ENCODE peak calls at places on chromosome 20, in eight cellular contexts. T is PC-9, O is PC-3, P is lower lobe of right lung, L is gastrocnemius medialis, F is AG04450, Z is psoas muscle, K is caudate nucleus. G is an unnamed sample.

GRCh38 chr20:54601831-54602515 is 126.6 kb downstream of the DOK5 start:
- DNase-seq in T (no peak), O (no peak), P (no peak), L (no peak), F (no peak), Z (no peak), K (no peak), G (no peak)

GRCh38 chr20:14925286-14925685 is 587.9 kb upstream of the FLRT3 start:
- DNase-seq in T (no peak), O (peak; percentile 68), P (no peak), L (no peak), F (no peak), Z (no peak), K (no peak), G (no peak)

GRCh38 chr20:16530201-16530681 is 43.0 kb downstream of the KIF16B start:
- DNase-seq in T (peak; percentile 85), O (peak; percentile 80), P (no peak), L (no peak), F (no peak), Z (no peak), K (no peak), G (peak; percentile 87)

GRCh38 chr20:34112600-34113061 is 588 bp upstream of the EIF2S2 start:
- DNase-seq in T (peak; percentile 58), O (no peak), P (no peak), L (peak; percentile 7), F (no peak), Z (no peak), K (peak; percentile 63), G (peak; percentile 36)

GRCh38 chr20:35055445-35056276 is 36.9 kb downstream of the TRPC4AP start:
- DNase-seq in T (no peak), O (no peak), P (no peak), L (no peak), F (no peak), Z (no peak), K (no peak), G (no peak)

GRCh38 chr20:34215711-34216381 is 25.4 kb upstream of the ASIP start:
- DNase-seq in T (peak; percentile 52), O (peak; percentile 80), P (peak; percentile 93), L (peak; percentile 84), F (peak; percentile 16), Z (peak; percentile 87), K (peak; percentile 31), G (peak; percentile 78)

GRCh38 chr20:39282619-39283092 is 320.5 kb downstream of the DHX35 start:
- DNase-seq in T (no peak), O (no peak), P (no peak), L (no peak), F (no peak), Z (no peak), K (no peak), G (peak; percentile 14)

GRCh38 chr20:15930324-15931305 is 642.6 kb downstream of the KIF16B start:
- DNase-seq in T (peak; percentile 95), O (peak; percentile 84), P (no peak), L (peak; percentile 14), F (peak; percentile 3), Z (no peak), K (no peak), G (no peak)

GRCh38 chr20:24045621-24046020 is 57.0 kb upstream of the GGTLC1 start:
- DNase-seq in T (no peak), O (no peak), P (no peak), L (no peak), F (no peak), Z (no peak), K (no peak), G (no peak)

GRCh38 chr20:56504373-56505005 is 20.1 kb upstream of the FAM209A start:
- DNase-seq in T (no peak), O (no peak), P (no peak), L (no peak), F (no peak), Z (no peak), K (no peak), G (no peak)

GRCh38 chr20:56247954-56248782 is at the start of gene MC3R:
- DNase-seq in T (peak; percentile 53), O (peak; percentile 79), P (peak; percentile 52), L (no peak), F (no peak), Z (no peak), K (peak; percentile 50), G (peak; percentile 38)

GRCh38 chr20:3483784-3484183 is 13.0 kb downstream of the ATRN start:
- DNase-seq in T (no peak), O (peak; percentile 37), P (no peak), L (no peak), F (no peak), Z (no peak), K (no peak), G (no peak)

GRCh38 chr20:60727425-60727824 is 524.6 kb upstream of the CDH4 start:
- DNase-seq in T (no peak), O (no peak), P (no peak), L (no peak), F (no peak), Z (no peak), K (no peak), G (no peak)

GRCh38 chr20:13009682-13010406 is 1.1 kb downstream of the SPTLC3 start:
- DNase-seq in T (peak; percentile 72), O (peak; percentile 86), P (no peak), L (no peak), F (peak; percentile 81), Z (no peak), K (peak; percentile 6), G (peak; percentile 30)

GRCh38 chr20:41245086-41245707 is 72.3 kb downstream of the ZHX3 start:
- DNase-seq in T (no peak), O (no peak), P (no peak), L (no peak), F (no peak), Z (no peak), K (peak; percentile 65), G (no peak)

GRCh38 chr20:34240698-34241615 is at the start of gene ASIP:
- DNase-seq in T (no peak), O (no peak), P (no peak), L (no peak), F (no peak), Z (no peak), K (no peak), G (no peak)

GRCh38 chr20:52998268-52998667 is 26.1 kb downstream of the TSHZ2 start:
- DNase-seq in T (no peak), O (no peak), P (no peak), L (no peak), F (no peak), Z (no peak), K (no peak), G (no peak)

GRCh38 chr20:23401051-23401450 is 20.2 kb downstream of the NAPB start:
- DNase-seq in T (no peak), O (no peak), P (no peak), L (no peak), F (no peak), Z (no peak), K (no peak), G (no peak)

GRCh38 chr20:32155017-32155965 is 45.8 kb downstream of the TM9SF4 start:
- DNase-seq in T (no peak), O (peak; percentile 73), P (peak; percentile 91), L (peak; percentile 64), F (peak; percentile 29), Z (peak; percentile 90), K (peak; percentile 36), G (peak; percentile 67)

GRCh38 chr20:33526769-33527168 is 36.9 kb downstream of the CBFA2T2 start:
- DNase-seq in T (peak; percentile 90), O (peak; percentile 64), P (no peak), L (no peak), F (no peak), Z (no peak), K (no peak), G (no peak)

GRCh38 chr20:14220986-14221385 is 116.4 kb downstream of the FLRT3 start:
- DNase-seq in T (no peak), O (no peak), P (no peak), L (no peak), F (no peak), Z (no peak), K (no peak), G (no peak)

GRCh38 chr20:61405007-61405406 is 152.9 kb downstream of the CDH4 start:
- DNase-seq in T (no peak), O (no peak), P (no peak), L (no peak), F (no peak), Z (no peak), K (no peak), G (no peak)

GRCh38 chr20:3753098-3753497 is 14.5 kb downstream of the ADISSP start:
- DNase-seq in T (peak; percentile 39), O (peak; percentile 68), P (no peak), L (no peak), F (peak; percentile 43), Z (no peak), K (peak; percentile 76), G (peak; percentile 69)

GRCh38 chr20:35618372-35619131 is 2.9 kb downstream of the SPAG4 start:
- DNase-seq in T (no peak), O (peak; percentile 46), P (peak; percentile 55), L (no peak), F (no peak), Z (no peak), K (no peak), G (no peak)

GRCh38 chr20:25470045-25470444 is 62.6 kb downstream of the GINS1 start:
- DNase-seq in T (no peak), O (peak; percentile 68), P (no peak), L (no peak), F (no peak), Z (no peak), K (no peak), G (peak; percentile 49)

GRCh38 chr20:46396052-46396451 is 10.4 kb downstream of the ELMO2 start:
- DNase-seq in T (no peak), O (no peak), P (no peak), L (no peak), F (no peak), Z (no peak), K (peak; percentile 12), G (no peak)
- H3K27ac ChIP-seq in T (no peak overlapping the region), O (no peak overlapping the region), P (no peak overlapping the region), L (no peak overlapping the region), F (no peak overlapping the region), Z (no peak overlapping the region), K (peak overlapping the region; percentile 72), G (no peak overlapping the region)

DNA sequence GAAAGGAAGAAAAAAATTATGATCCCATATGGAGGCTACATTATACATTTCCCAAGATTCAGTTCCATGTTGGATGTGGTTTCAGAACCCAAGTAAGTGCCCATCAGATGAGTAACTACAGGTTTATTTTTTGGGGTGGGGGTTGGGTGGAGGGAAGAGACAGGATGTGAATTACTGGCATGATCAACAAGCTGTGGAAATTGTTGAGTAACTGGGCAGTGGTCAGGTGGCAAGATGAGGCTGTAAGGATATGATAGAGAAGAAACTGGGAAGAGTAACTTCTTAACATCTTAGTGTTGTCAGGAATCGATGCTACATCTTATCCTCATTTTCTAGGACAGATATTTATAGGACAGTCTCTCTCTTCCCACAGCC is 153.5 kb downstream of the CFAP61 start:
- DNase-seq in T (no peak), O (no peak), P (no peak), L (peak; percentile 52), F (no peak), Z (no peak), K (no peak), G (no peak)
- H3K27ac ChIP-seq in T (no peak overlapping the region), O (no peak overlapping the region), P (no peak overlapping the region), L (peak overlapping the region; percentile 83), F (no peak overlapping the region), Z (peak overlapping the region; percentile 68), K (no peak overlapping the region), G (no peak overlapping the region)

GRCh38 chr20:47361268-47361665 is 4.8 kb upstream of the ZMYND8 start:
- DNase-seq in T (no peak), O (no peak), P (no peak), L (no peak), F (no peak), Z (no peak), K (no peak), G (no peak)
- H3K27ac ChIP-seq in T (peak overlapping the region; percentile 99), O (peak overlapping the region; percentile 96), P (peak overlapping the region; percentile 99), L (peak overlapping the region; percentile 96), F (peak overlapping the region; percentile 99), Z (peak overlapping the region; percentile 97), K (peak overlapping the region; percentile 100), G (peak overlapping the region; percentile 99)

GRCh38 chr20:10864076-10864672 is 190.4 kb upstream of the JAG1 start:
- DNase-seq in T (peak; percentile 65), O (peak; percentile 92), P (peak; percentile 59), L (no peak), F (no peak), Z (no peak), K (no peak), G (peak; percentile 86)
- H3K27ac ChIP-seq in T (peak overlapping the region; percentile 75), O (peak overlapping the region; percentile 91), P (no peak overlapping the region), L (peak overlapping the region; percentile 30), F (peak overlapping the region; percentile 12), Z (peak overlapping the region; percentile 61), K (no peak overlapping the region), G (peak overlapping the region; percentile 83)